ENCODE peak calls at places on chromosomes 11 and 22, in five cellular contexts. O is endothelial cell, I is type B pancreatic cell, T is Ammon's horn, E is putamen. L is an unnamed sample.

GRCh38 chr11:129374993-129375721 is 491 bp upstream of the BARX2 start:
- DNase-seq in O (peak; percentile 43), I (peak; percentile 78), T (no peak), E (no peak), L (no peak)

GRCh38 chr11:125082611-125083311 is 19.7 kb downstream of the SLC37A2 start:
- DNase-seq in O (no peak), I (no peak), T (no peak), E (no peak), L (no peak)

GRCh38 chr11:131686836-131687235 is 316.4 kb downstream of the NTM start:
- DNase-seq in O (no peak), I (peak; percentile 65), T (no peak), E (no peak), L (no peak)

GRCh38 chr11:57311109-57311936 is 13.4 kb downstream of the TNKS1BP1 start:
- DNase-seq in O (peak; percentile 65), I (peak; percentile 82), T (peak; percentile 66), E (peak; percentile 34), L (peak; percentile 66)

GRCh38 chr11:32231909-32232493 is 141.1 kb downstream of the RCN1 start:
- DNase-seq in O (peak; percentile 62), I (no peak), T (peak; percentile 21), E (no peak), L (peak; percentile 60)

GRCh38 chr11:126345759-126346585 is 9.5 kb upstream of the ST3GAL4 start:
- DNase-seq in O (no peak), I (no peak), T (no peak), E (no peak), L (peak; percentile 76)

GRCh38 chr22:47574551-47574950 is 812.1 kb downstream of the TBC1D22A start:
- DNase-seq in O (no peak), I (peak; percentile 37), T (no peak), E (no peak), L (no peak)

GRCh38 chr22:47625531-47626427 is 863.3 kb downstream of the TBC1D22A start:
- DNase-seq in O (no peak), I (no peak), T (no peak), E (no peak), L (no peak)

GRCh38 chr11:70088735-70089250 is 10.7 kb downstream of the ANO1 start:
- DNase-seq in O (no peak), I (no peak), T (no peak), E (no peak), L (no peak)

GRCh38 chr22:44396021-44396726 is 83.4 kb upstream of the SHISAL1 start:
- DNase-seq in O (peak; percentile 0), I (peak; percentile 51), T (no peak), E (no peak), L (no peak)